ENCODE peak calls at places on chromosomes 16 and 17, in four cellular contexts. One of them, this sample, is unnamed.

GRCh38 chr17:72113751-72114150 is 7.1 kb upstream of the SOX9 start:
- DNase-seq in B cell: no peak
- DNase-seq in BJ: no peak
- DNase-seq in GM12878: no peak
- DNase-seq in this sample: no peak

GRCh38 chr17:71460943-71461342 is 659.9 kb upstream of the SOX9 start:
- DNase-seq in GM12878: no peak
- DNase-seq in B cell: no peak
- DNase-seq in BJ: no peak
- DNase-seq in this sample: no peak

GRCh38 chr17:50100921-50101345 is 5.8 kb downstream of the PDK2 start:
- DNase-seq in B cell: no peak
- DNase-seq in BJ: no peak
- DNase-seq in GM12878: no peak
- DNase-seq in this sample: no peak

GRCh38 chr17:6269474-6269873 is 165.4 kb downstream of the AIPL1 start:
- DNase-seq in BJ: no peak
- DNase-seq in B cell: no peak
- DNase-seq in GM12878: no peak
- DNase-seq in this sample: peak; percentile 35

GRCh38 chr17:73591278-73592078 is 52.8 kb downstream of the SDK2 start:
- DNase-seq in B cell: peak; percentile 72
- DNase-seq in GM12878: peak; percentile 47
- DNase-seq in BJ: no peak
- DNase-seq in this sample: peak; percentile 62

GRCh38 chr17:57466042-57466471 is 209.7 kb downstream of the MSI2 start:
- DNase-seq in B cell: no peak
- DNase-seq in BJ: no peak
- DNase-seq in GM12878: no peak
- DNase-seq in this sample: no peak

GRCh38 chr16:85673529-85674417 is 15.0 kb downstream of the GINS2 start:
- DNase-seq in B cell: no peak
- DNase-seq in GM12878: no peak
- DNase-seq in BJ: no peak
- DNase-seq in this sample: no peak

GRCh38 chr16:65546353-65546791 is 424.5 kb upstream of the CDH11 start:
- DNase-seq in B cell: no peak
- DNase-seq in BJ: no peak
- DNase-seq in GM12878: no peak
- DNase-seq in this sample: no peak

GRCh38 chr16:8831450-8832382 is 34.1 kb downstream of the PMM2 start:
- DNase-seq in B cell: no peak
- DNase-seq in BJ: no peak
- DNase-seq in GM12878: no peak
- DNase-seq in this sample: no peak

GRCh38 chr17:4893272-4893671 is 6.1 kb upstream of the C17orf107 start:
- DNase-seq in B cell: no peak
- DNase-seq in GM12878: no peak
- DNase-seq in BJ: no peak
- DNase-seq in this sample: no peak

GRCh38 chr16:81940781-81941560 is 70.3 kb downstream of the SDR42E1 start:
- DNase-seq in B cell: no peak
- DNase-seq in GM12878: no peak
- DNase-seq in BJ: peak; percentile 24
- DNase-seq in this sample: peak; percentile 3

GRCh38 chr17:48929812-48930165 is 14.9 kb downstream of the SNF8 start:
- DNase-seq in BJ: no peak
- DNase-seq in B cell: no peak
- DNase-seq in GM12878: no peak
- DNase-seq in this sample: no peak

GRCh38 chr17:79631640-79632431 is 21.0 kb upstream of the RBFOX3 start:
- DNase-seq in B cell: peak; percentile 7
- DNase-seq in GM12878: no peak
- DNase-seq in BJ: no peak
- DNase-seq in this sample: no peak

GRCh38 chr17:60354223-60354622 is 37.7 kb downstream of the USP32 start:
- DNase-seq in B cell: no peak
- DNase-seq in BJ: peak; percentile 84
- DNase-seq in GM12878: no peak
- DNase-seq in this sample: no peak

GRCh38 chr16:29989111-29989858 is 6.1 kb downstream of the HIRIP3 start:
- DNase-seq in B cell: no peak
- DNase-seq in GM12878: no peak
- DNase-seq in BJ: no peak
- DNase-seq in this sample: no peak

GRCh38 chr17:70172449-70172848 is 3.1 kb downstream of the KCNJ2 start:
- DNase-seq in B cell: no peak
- DNase-seq in GM12878: no peak
- DNase-seq in BJ: no peak
- DNase-seq in this sample: no peak

GRCh38 chr17:78935419-78936323 is 10.5 kb upstream of the TIMP2 start:
- DNase-seq in B cell: no peak
- DNase-seq in BJ: peak; percentile 82
- DNase-seq in GM12878: no peak
- DNase-seq in this sample: no peak

GRCh38 chr16:3289998-3290673 is 6.8 kb downstream of the ZNF263 start:
- DNase-seq in B cell: no peak
- DNase-seq in BJ: no peak
- DNase-seq in GM12878: no peak
- DNase-seq in this sample: no peak

GRCh38 chr17:78019976-78020716 is 61.6 kb downstream of the TNRC6C start:
- DNase-seq in GM12878: peak; percentile 60
- DNase-seq in BJ: no peak
- DNase-seq in B cell: no peak
- DNase-seq in this sample: peak; percentile 46

GRCh38 chr16:69019811-69020210 is 85.6 kb upstream of the HAS3 start:
- DNase-seq in BJ: no peak
- DNase-seq in GM12878: no peak
- DNase-seq in B cell: no peak
- DNase-seq in this sample: no peak

GRCh38 chr17:39937462-39937861 is 9.9 kb downstream of the LRRC3C start:
- DNase-seq in BJ: no peak
- DNase-seq in B cell: no peak
- DNase-seq in GM12878: no peak
- DNase-seq in this sample: no peak

GRCh38 chr17:6374761-6375312 is 60.1 kb downstream of the AIPL1 start:
- DNase-seq in GM12878: no peak
- DNase-seq in BJ: no peak
- DNase-seq in B cell: no peak
- DNase-seq in this sample: peak; percentile 50

GRCh38 chr16:71648921-71649320 is 22.9 kb downstream of the MARVELD3 start:
- DNase-seq in GM12878: no peak
- DNase-seq in BJ: no peak
- DNase-seq in B cell: no peak
- DNase-seq in this sample: no peak

GRCh38 chr17:7262192-7263070 is at the start of gene CLDN7:
- DNase-seq in BJ: no peak
- DNase-seq in B cell: peak; percentile 60
- DNase-seq in GM12878: no peak
- DNase-seq in this sample: no peak

GRCh38 chr16:2092866-2093265 is 42.8 kb downstream of the PKD1 start:
- DNase-seq in B cell: no peak
- DNase-seq in GM12878: no peak
- DNase-seq in BJ: no peak
- DNase-seq in this sample: no peak

GRCh38 chr17:67993153-67993997 is 2.9 kb downstream of the C17orf58 start:
- DNase-seq in BJ: peak; percentile 18
- DNase-seq in B cell: peak; percentile 96
- DNase-seq in GM12878: no peak
- DNase-seq in this sample: peak; percentile 91

GRCh38 chr16:1964046-1964505 is 550 bp downstream of the RPS2 start:
- DNase-seq in BJ: no peak
- DNase-seq in B cell: peak; percentile 66
- DNase-seq in GM12878: no peak
- DNase-seq in this sample: no peak

GRCh38 chr17:19702231-19702641 is 14.1 kb downstream of the SLC47A2 start:
- DNase-seq in GM12878: no peak
- DNase-seq in B cell: no peak
- DNase-seq in BJ: no peak
- DNase-seq in this sample: no peak

GRCh38 chr16:82949016-82949415 is 322.2 kb downstream of the CDH13 start:
- DNase-seq in B cell: no peak
- DNase-seq in GM12878: no peak
- DNase-seq in BJ: no peak
- DNase-seq in this sample: no peak

GRCh38 chr16:2913603-2914002 is 1.9 kb downstream of the FLYWCH1 start:
- DNase-seq in GM12878: no peak
- DNase-seq in BJ: no peak
- DNase-seq in B cell: no peak
- DNase-seq in this sample: no peak

GRCh38 chr17:8581002-8581658 is 49.4 kb downstream of the MYH10 start:
- DNase-seq in B cell: no peak
- DNase-seq in BJ: no peak
- DNase-seq in GM12878: peak; percentile 46
- DNase-seq in this sample: peak; percentile 45

GRCh38 chr17:7557147-7557764 is 1.3 kb upstream of the TNFSF13 start:
- DNase-seq in GM12878: no peak
- DNase-seq in B cell: no peak
- DNase-seq in BJ: no peak
- DNase-seq in this sample: no peak

GRCh38 chr16:50338371-50339231 is 30.2 kb downstream of the BRD7 start:
- DNase-seq in GM12878: no peak
- DNase-seq in BJ: no peak
- DNase-seq in B cell: no peak
- DNase-seq in this sample: no peak

GRCh38 chr17:17102176-17102575 is 59.9 kb downstream of the MPRIP start:
- DNase-seq in GM12878: no peak
- DNase-seq in B cell: no peak
- DNase-seq in BJ: no peak
- DNase-seq in this sample: no peak

GRCh38 chr17:82866521-82867214 is 26.8 kb upstream of the ZNF750 start:
- DNase-seq in B cell: no peak
- DNase-seq in GM12878: no peak
- DNase-seq in BJ: no peak
- DNase-seq in this sample: no peak

GRCh38 chr16:57048095-57048494 is 44.3 kb upstream of the CPNE2 start:
- DNase-seq in GM12878: no peak
- DNase-seq in BJ: no peak
- DNase-seq in B cell: no peak
- DNase-seq in this sample: no peak

GRCh38 chr16:57044931-57045693 is 47.3 kb upstream of the CPNE2 start:
- DNase-seq in GM12878: no peak
- DNase-seq in B cell: no peak
- DNase-seq in BJ: no peak
- DNase-seq in this sample: peak; percentile 59

GRCh38 chr16:57042157-57043111 is 49.9 kb upstream of the CPNE2 start:
- DNase-seq in B cell: peak; percentile 75
- DNase-seq in GM12878: peak; percentile 88
- DNase-seq in BJ: no peak
- DNase-seq in this sample: peak; percentile 86

GRCh38 chr16:57043248-57043647 is 49.1 kb upstream of the CPNE2 start:
- DNase-seq in GM12878: no peak
- DNase-seq in B cell: no peak
- DNase-seq in BJ: no peak
- DNase-seq in this sample: no peak

DNA sequence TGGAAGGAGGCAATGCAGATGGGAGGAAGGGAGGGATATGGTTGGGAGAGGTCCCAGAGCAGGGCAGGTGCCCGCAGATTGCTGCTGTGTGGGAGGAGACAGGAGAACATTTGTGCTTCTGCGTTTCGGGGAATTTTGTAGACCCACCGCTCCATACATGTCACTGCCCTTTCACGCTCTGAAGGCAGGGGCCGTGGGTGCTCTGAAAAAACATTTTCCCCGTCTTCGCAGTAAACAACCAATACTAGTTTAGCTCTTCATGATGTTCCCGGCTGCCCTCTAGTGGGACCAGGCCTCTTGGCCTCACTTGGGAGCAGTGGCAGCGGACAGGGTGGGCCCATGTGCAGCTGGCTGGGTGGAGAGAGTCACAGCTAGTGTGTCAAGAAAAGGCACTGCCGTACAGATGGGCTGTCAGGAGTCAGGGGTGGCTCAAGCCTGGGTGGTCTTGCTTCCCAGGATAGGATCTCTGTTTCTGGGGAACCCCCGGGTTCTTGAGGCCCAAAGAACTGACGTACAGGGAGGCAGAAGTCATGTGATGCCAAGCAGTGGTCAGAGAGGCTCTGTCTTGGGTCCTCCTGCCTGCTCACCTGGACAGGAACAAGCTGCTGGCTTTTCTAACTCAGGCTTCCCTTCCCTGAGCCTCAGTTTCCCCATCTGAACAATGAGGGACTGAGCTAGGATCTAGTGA is 46.5 kb upstream of the CPNE2 start:
- DNase-seq in BJ: no peak
- DNase-seq in GM12878: peak; percentile 55
- DNase-seq in B cell: peak; percentile 72
- DNase-seq in this sample: peak; percentile 83
- TF ChIP-seq CTCF in BJ: peak; percentile 83
- TF ChIP-seq CTCF in GM12878: peak; percentile 89
- TF ChIP-seq CTCF in B cell: peak; percentile 67
- TF ChIP-seq CTCF in this sample: peak; percentile 81

DNA sequence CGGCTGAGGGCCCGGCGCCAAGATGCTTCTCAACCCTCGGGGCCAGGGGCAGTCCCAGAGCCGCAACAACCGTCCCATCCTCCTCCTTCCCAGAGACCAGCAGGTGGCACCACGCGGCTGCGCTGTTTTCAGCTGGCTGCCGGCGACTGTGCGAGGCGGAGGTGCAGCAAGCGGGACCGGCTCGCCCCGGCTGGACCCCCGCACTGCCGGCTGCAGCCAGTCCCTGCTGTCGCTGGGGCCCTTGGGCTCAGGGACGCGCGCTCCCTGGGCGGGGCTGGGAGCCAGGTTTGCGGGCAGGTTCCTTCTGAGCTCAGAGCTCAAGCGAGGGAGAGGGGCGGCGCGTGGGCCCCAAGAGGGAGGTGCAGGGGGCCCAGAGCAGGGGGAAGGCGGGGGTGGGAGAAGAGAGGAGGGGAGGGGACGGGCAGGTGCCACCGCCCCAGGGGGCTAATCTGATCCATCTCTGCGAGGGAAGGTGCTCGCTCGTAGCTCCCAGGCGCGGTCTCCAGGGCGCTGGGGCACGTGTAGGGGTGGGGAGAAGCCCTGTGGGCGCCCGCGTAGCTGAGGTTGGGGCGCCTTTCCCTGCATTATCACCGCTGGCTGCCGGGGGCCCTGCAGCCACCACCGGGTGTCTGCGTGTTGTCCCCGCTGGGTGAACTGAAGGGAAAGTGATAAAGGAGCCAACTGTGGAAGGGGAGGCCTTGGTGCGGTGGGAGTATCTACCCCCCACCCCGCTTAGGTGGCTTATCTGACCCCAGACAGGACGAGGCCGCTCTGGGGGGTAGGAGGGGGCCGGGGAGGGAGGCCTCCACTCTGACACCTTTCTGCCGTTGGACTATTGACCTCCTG is 24.2 kb downstream of the STAT5A start:
- DNase-seq in BJ: no peak
- DNase-seq in GM12878: no peak
- DNase-seq in B cell: peak; percentile 86
- DNase-seq in this sample: peak; percentile 86
- TF ChIP-seq CTCF in BJ: peak; percentile 77
- TF ChIP-seq CTCF in GM12878: peak; percentile 87
- TF ChIP-seq CTCF in B cell: peak; percentile 76
- TF ChIP-seq CTCF in this sample: peak; percentile 77

GRCh38 chr16:7321661-7322060 is 11.0 kb upstream of the RBFOX1 start:
- DNase-seq in GM12878: no peak
- DNase-seq in BJ: no peak
- DNase-seq in B cell: no peak
- DNase-seq in this sample: no peak
- TF ChIP-seq CTCF in GM12878: no peak
- TF ChIP-seq CTCF in BJ: no peak
- TF ChIP-seq CTCF in B cell: no peak
- TF ChIP-seq CTCF in this sample: no peak

GRCh38 chr17:44911133-44912001 is 3.9 kb downstream of the GFAP start:
- DNase-seq in BJ: no peak
- DNase-seq in B cell: peak; percentile 68
- DNase-seq in GM12878: no peak
- DNase-seq in this sample: peak; percentile 80
- TF ChIP-seq CTCF in BJ: peak; percentile 62
- TF ChIP-seq CTCF in B cell: peak; percentile 19
- TF ChIP-seq CTCF in GM12878: peak; percentile 44
- TF ChIP-seq CTCF in this sample: peak; percentile 67